ENCODE peak calls at places on chromosomes 13 and 19, in six cellular contexts. C is SK-N-SH, G is fibroblast of lung, E is breast epithelium, M is thoracic aorta, T is uterus. A is an unnamed sample.

GRCh38 chr19:3768015-3768747 is 3.8 kb downstream of the RAX2 start:
- DNase-seq in T (no peak), G (no peak), C (no peak), E (no peak), M (no peak), A (no peak)

GRCh38 chr13:77724092-77724491 is 26.6 kb downstream of the SLAIN1 start:
- DNase-seq in M (no peak), T (no peak), C (no peak), G (no peak), E (no peak), A (no peak)

GRCh38 chr13:39417131-39417530 is 185.9 kb downstream of the LHFPL6 start:
- DNase-seq in G (no peak), C (peak; percentile 18), T (no peak), E (no peak), M (no peak), A (peak; percentile 30)

GRCh38 chr19:20969898-20970297 is 46.8 kb downstream of the ZNF85 start:
- DNase-seq in T (no peak), C (no peak), E (no peak), G (no peak), M (no peak), A (no peak)

GRCh38 chr13:24684600-24684998 is 4.4 kb downstream of the ATP12A start:
- DNase-seq in G (no peak), E (no peak), C (no peak), M (no peak), T (no peak), A (no peak)

GRCh38 chr13:80428344-80429096 is 87.6 kb upstream of the SPRY2 start:
- DNase-seq in M (no peak), T (no peak), E (no peak), G (no peak), C (no peak), A (no peak)

GRCh38 chr19:12527034-12527836 is 24.0 kb downstream of the ZNF564 start:
- DNase-seq in E (no peak), T (no peak), M (no peak), C (no peak), G (peak; percentile 54), A (no peak)

GRCh38 chr19:38551450-38551813 is 66.3 kb downstream of the MAP4K1 start:
- DNase-seq in M (no peak), C (no peak), G (no peak), E (no peak), T (no peak), A (no peak)

GRCh38 chr13:65836066-65836465 is 1394.1 kb downstream of the PCDH9 start:
- DNase-seq in C (no peak), M (no peak), E (no peak), T (no peak), G (no peak), A (no peak)

GRCh38 chr19:9061879-9062278 is 25.0 kb upstream of the OR1M1 start:
- DNase-seq in M (no peak), C (no peak), E (no peak), G (peak; percentile 44), T (no peak), A (no peak)

GRCh38 chr19:56162258-56162657 is 13.6 kb upstream of the GALP start:
- DNase-seq in T (no peak), E (no peak), G (peak; percentile 26), M (no peak), C (no peak), A (no peak)

GRCh38 chr13:32515246-32515645 is 23.3 kb downstream of the N4BP2L2 start:
- DNase-seq in C (no peak), T (no peak), E (no peak), M (no peak), G (no peak), A (no peak)

GRCh38 chr13:45267215-45267614 is 66.4 kb upstream of the KCTD4 start:
- DNase-seq in E (no peak), G (no peak), T (no peak), M (no peak), C (no peak), A (no peak)

GRCh38 chr19:41893899-41894298 is 10.9 kb downstream of the ARHGEF1 start:
- DNase-seq in E (no peak), G (no peak), C (no peak), T (no peak), M (no peak), A (no peak)

GRCh38 chr19:30236006-30236405 is 136.2 kb upstream of the ZNF536 start:
- DNase-seq in T (no peak), E (no peak), C (peak; percentile 60), M (no peak), G (no peak), A (no peak)

GRCh38 chr13:21583496-21583895 is 20.5 kb downstream of the MICU2 start:
- DNase-seq in G (peak; percentile 58), C (no peak), T (no peak), M (no peak), E (no peak), A (no peak)

GRCh38 chr13:23547000-23547590 is 23.1 kb upstream of the TNFRSF19 start:
- DNase-seq in M (no peak), G (peak; percentile 51), E (no peak), T (peak; percentile 40), C (no peak), A (no peak)

GRCh38 chr13:89401209-89401810 is 1730.1 kb downstream of the SLITRK5 start:
- DNase-seq in M (no peak), C (no peak), G (peak; percentile 74), T (no peak), E (no peak), A (no peak)

GRCh38 chr19:44648536-44649370 is 5.0 kb downstream of the PVR start:
- DNase-seq in E (no peak), G (peak; percentile 45), T (no peak), M (no peak), C (no peak), A (no peak)

GRCh38 chr19:3042545-3043267 is 13.6 kb upstream of the TLE2 start:
- DNase-seq in T (no peak), C (no peak), E (no peak), G (no peak), M (no peak), A (no peak)

GRCh38 chr13:95710313-95710712 is 33.4 kb downstream of the DNAJC3 start:
- DNase-seq in T (no peak), M (no peak), E (no peak), C (no peak), G (peak; percentile 66), A (no peak)

GRCh38 chr13:65378943-65379519 is 1851.1 kb downstream of the PCDH9 start:
- DNase-seq in M (no peak), C (no peak), E (no peak), T (no peak), G (peak; percentile 32), A (no peak)

GRCh38 chr13:100646030-100646673 is 28.4 kb downstream of the TMTC4 start:
- DNase-seq in C (peak; percentile 40), T (no peak), E (no peak), M (no peak), G (peak; percentile 40), A (peak; percentile 81)

GRCh38 chr19:13692096-13692495 is 72.2 kb upstream of the MRI1 start:
- DNase-seq in E (no peak), T (no peak), M (peak; percentile 4), C (no peak), G (peak; percentile 84), A (peak; percentile 84)

GRCh38 chr13:27425918-27426630 is 1.7 kb downstream of the GTF3A start:
- DNase-seq in T (peak; percentile 39), G (peak; percentile 86), C (peak; percentile 42), M (peak; percentile 30), E (peak; percentile 63), A (peak; percentile 62)

GRCh38 chr19:46993622-46994021 is 26.0 kb upstream of the NPAS1 start:
- DNase-seq in E (no peak), M (no peak), T (no peak), C (no peak), G (no peak), A (no peak)

GRCh38 chr19:46992699-46993535 is 26.7 kb upstream of the NPAS1 start:
- DNase-seq in E (no peak), G (no peak), C (no peak), T (no peak), M (no peak), A (no peak)

GRCh38 chr19:46988614-46989230 is 30.9 kb upstream of the NPAS1 start:
- DNase-seq in M (no peak), C (no peak), T (no peak), E (no peak), G (no peak), A (no peak)

GRCh38 chr19:46994141-46994686 is 25.4 kb upstream of the NPAS1 start:
- DNase-seq in G (no peak), T (no peak), C (no peak), M (no peak), E (no peak), A (no peak)

GRCh38 chr19:46990998-46991676 is 28.5 kb upstream of the NPAS1 start:
- DNase-seq in G (peak; percentile 70), T (peak; percentile 90), C (peak; percentile 85), M (no peak), E (peak; percentile 78), A (peak; percentile 86)
- H3K27ac ChIP-seq in G (peak overlapping the region; percentile 6), T (peak overlapping the region; percentile 54), C (peak overlapping the region; percentile 34), M (peak overlapping the region; percentile 49), E (peak overlapping the region; percentile 68), A (peak overlapping the region; percentile 77)

DNA sequence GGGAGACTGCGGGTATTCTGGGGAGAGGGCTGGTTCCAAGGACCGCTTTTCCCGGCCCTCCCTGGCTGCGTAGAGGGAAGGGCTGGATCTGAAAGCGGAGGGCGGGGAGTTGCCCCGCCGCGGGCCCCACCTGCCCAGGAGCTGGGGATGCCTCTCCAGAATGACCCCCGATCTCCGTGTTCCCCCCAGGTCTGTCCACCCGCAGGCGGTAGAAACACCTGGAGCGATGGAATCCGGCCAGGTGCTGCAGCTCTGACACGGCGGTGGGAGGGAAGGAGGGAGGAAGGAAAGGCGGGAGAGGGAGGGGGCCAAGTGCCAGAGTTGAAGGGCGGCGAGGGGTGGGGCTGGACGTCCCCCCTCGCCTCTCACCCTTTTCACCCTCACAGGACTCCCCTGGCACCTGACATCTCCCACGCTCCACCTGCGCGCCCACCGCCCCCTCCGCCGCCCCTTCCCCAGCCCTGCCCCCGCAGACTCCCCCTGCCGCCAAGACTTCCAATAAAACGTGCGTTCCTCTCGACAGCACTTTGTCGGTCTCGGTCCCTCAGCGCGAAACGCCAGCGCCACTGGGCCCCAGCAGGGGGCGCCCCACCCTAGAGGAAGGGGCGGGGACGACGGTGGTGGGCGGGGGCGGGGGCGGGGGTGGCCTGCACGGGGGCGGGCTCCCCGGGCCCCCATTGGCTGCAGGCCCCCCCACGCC is 374 bp upstream of the FXYD7 start:
- DNase-seq in T (no peak), E (no peak), C (peak; percentile 91), G (no peak), M (no peak), A (no peak)
- H3K4me3 ChIP-seq in T (no peak overlapping the region), E (peak overlapping the region; percentile 53), C (peak overlapping the region; percentile 34), G (no peak overlapping the region), M (peak overlapping the region; percentile 24), A (peak overlapping the region; percentile 55)

GRCh38 chr13:41310963-41311606 is at the start of gene NAA16:
- DNase-seq in E (peak; percentile 72), T (peak; percentile 92), M (peak; percentile 64), C (peak; percentile 99), G (peak; percentile 91), A (peak; percentile 81)
- TF ChIP-seq CTCF in E (no peak), T (no peak), M (no peak), C (no peak), G (no peak), A (peak; percentile 12)

DNA sequence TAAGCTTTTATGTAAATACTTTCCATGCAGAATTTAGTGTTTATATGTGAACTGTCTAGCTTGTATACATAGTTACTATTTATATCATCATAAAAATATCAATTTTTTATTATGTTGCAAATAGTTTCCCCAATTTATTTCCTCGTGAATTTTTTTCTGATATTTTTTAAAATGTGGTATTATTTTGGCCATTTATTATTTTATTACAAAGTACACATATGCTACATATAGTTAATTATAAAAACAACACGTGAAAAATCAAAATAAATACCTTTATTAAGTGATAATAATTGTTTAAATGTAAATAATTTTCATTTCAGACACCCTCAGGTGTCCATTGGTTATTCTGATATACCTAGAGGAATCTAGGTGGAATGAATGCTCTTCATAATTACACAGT is 1394.9 kb upstream of the PRR20A start:
- DNase-seq in C (no peak), T (no peak), G (no peak), E (no peak), M (no peak), A (no peak)
- H3K27ac ChIP-seq in C (no peak overlapping the region), T (no peak overlapping the region), G (no peak overlapping the region), E (no peak overlapping the region), M (no peak overlapping the region), A (no peak overlapping the region)